ENCODE peak calls at places on chromosomes 6 and 20, in five cellular contexts. One of them, this sample, is unnamed.

GRCh38 chr6:71459162-71459561 is 170.6 kb downstream of the OGFRL1 start:
- DNase-seq in ureter: no peak
- DNase-seq in T1000: no peak
- DNase-seq in activated T-cell treated with anti-CD3 and anti-CD28 coated beads for 1 hour: no peak
- DNase-seq in NCI-H1930: no peak
- DNase-seq in this sample: no peak

GRCh38 chr20:18377896-18378481 is 88.8 kb downstream of the DZANK1 start:
- DNase-seq in T1000: no peak
- DNase-seq in NCI-H1930: no peak
- DNase-seq in activated T-cell treated with anti-CD3 and anti-CD28 coated beads for 1 hour: no peak
- DNase-seq in ureter: no peak
- DNase-seq in this sample: no peak

GRCh38 chr20:25050501-25051350 is 7.2 kb downstream of the ACSS1 start:
- DNase-seq in T1000: no peak
- DNase-seq in NCI-H1930: no peak
- DNase-seq in activated T-cell treated with anti-CD3 and anti-CD28 coated beads for 1 hour: no peak
- DNase-seq in ureter: peak
- DNase-seq in this sample: no peak

GRCh38 chr6:130240232-130240631 is 17.5 kb upstream of the SAMD3 start:
- DNase-seq in T1000: no peak
- DNase-seq in ureter: no peak
- DNase-seq in NCI-H1930: no peak
- DNase-seq in activated T-cell treated with anti-CD3 and anti-CD28 coated beads for 1 hour: no peak
- DNase-seq in this sample: peak

GRCh38 chr6:134549854-134550253 is 231.9 kb upstream of the SGK1 start:
- DNase-seq in activated T-cell treated with anti-CD3 and anti-CD28 coated beads for 1 hour: no peak
- DNase-seq in NCI-H1930: no peak
- DNase-seq in T1000: no peak
- DNase-seq in ureter: no peak
- DNase-seq in this sample: no peak

GRCh38 chr6:12916001-12916400 is 199.4 kb downstream of the PHACTR1 start:
- DNase-seq in NCI-H1930: no peak
- DNase-seq in ureter: no peak
- DNase-seq in activated T-cell treated with anti-CD3 and anti-CD28 coated beads for 1 hour: no peak
- DNase-seq in T1000: no peak
- DNase-seq in this sample: no peak

GRCh38 chr20:48202334-48202733 is 417.1 kb upstream of the SULF2 start:
- DNase-seq in NCI-H1930: no peak
- DNase-seq in T1000: no peak
- DNase-seq in ureter: no peak
- DNase-seq in activated T-cell treated with anti-CD3 and anti-CD28 coated beads for 1 hour: no peak
- DNase-seq in this sample: no peak

GRCh38 chr6:19477563-19477962 is 359.6 kb upstream of the ID4 start:
- DNase-seq in activated T-cell treated with anti-CD3 and anti-CD28 coated beads for 1 hour: no peak
- DNase-seq in ureter: no peak
- DNase-seq in T1000: no peak
- DNase-seq in NCI-H1930: no peak
- DNase-seq in this sample: no peak

GRCh38 chr6:27297857-27298730 is 14.0 kb downstream of the POM121L2 start:
- DNase-seq in NCI-H1930: no peak
- DNase-seq in activated T-cell treated with anti-CD3 and anti-CD28 coated beads for 1 hour: no peak
- DNase-seq in ureter: no peak
- DNase-seq in T1000: no peak
- DNase-seq in this sample: no peak

GRCh38 chr20:59985864-59986263 is 27.6 kb downstream of the CDH26 start:
- DNase-seq in activated T-cell treated with anti-CD3 and anti-CD28 coated beads for 1 hour: no peak
- DNase-seq in T1000: no peak
- DNase-seq in NCI-H1930: no peak
- DNase-seq in ureter: no peak
- DNase-seq in this sample: no peak

GRCh38 chr6:133707456-133707855 is 181.5 kb upstream of the TCF21 start:
- DNase-seq in NCI-H1930: no peak
- DNase-seq in ureter: no peak
- DNase-seq in T1000: peak
- DNase-seq in activated T-cell treated with anti-CD3 and anti-CD28 coated beads for 1 hour: no peak
- DNase-seq in this sample: peak

GRCh38 chr6:157020398-157021266 is 243.5 kb downstream of the ARID1B start:
- DNase-seq in ureter: peak
- DNase-seq in NCI-H1930: no peak
- DNase-seq in activated T-cell treated with anti-CD3 and anti-CD28 coated beads for 1 hour: peak
- DNase-seq in T1000: peak
- DNase-seq in this sample: no peak

GRCh38 chr6:67986694-67987232 is 648.3 kb upstream of the ADGRB3 start:
- DNase-seq in ureter: no peak
- DNase-seq in T1000: no peak
- DNase-seq in activated T-cell treated with anti-CD3 and anti-CD28 coated beads for 1 hour: no peak
- DNase-seq in NCI-H1930: no peak
- DNase-seq in this sample: no peak

GRCh38 chr20:46463852-46464251 is 49.5 kb downstream of the ZNF334 start:
- DNase-seq in NCI-H1930: no peak
- DNase-seq in T1000: no peak
- DNase-seq in ureter: no peak
- DNase-seq in activated T-cell treated with anti-CD3 and anti-CD28 coated beads for 1 hour: no peak
- DNase-seq in this sample: no peak

GRCh38 chr6:21873562-21873961 is 280.0 kb downstream of the SOX4 start:
- DNase-seq in T1000: peak
- DNase-seq in NCI-H1930: no peak
- DNase-seq in activated T-cell treated with anti-CD3 and anti-CD28 coated beads for 1 hour: no peak
- DNase-seq in ureter: no peak
- DNase-seq in this sample: no peak

GRCh38 chr20:4092136-4092479 is 76.8 kb upstream of the RNF24 start:
- DNase-seq in NCI-H1930: no peak
- DNase-seq in ureter: no peak
- DNase-seq in T1000: no peak
- DNase-seq in activated T-cell treated with anti-CD3 and anti-CD28 coated beads for 1 hour: no peak
- DNase-seq in this sample: no peak

GRCh38 chr6:54801669-54802068 is 44.9 kb upstream of the FAM83B start:
- DNase-seq in NCI-H1930: no peak
- DNase-seq in ureter: no peak
- DNase-seq in T1000: no peak
- DNase-seq in activated T-cell treated with anti-CD3 and anti-CD28 coated beads for 1 hour: no peak
- DNase-seq in this sample: peak

GRCh38 chr6:82040405-82041221 is 206.9 kb downstream of the IBTK start:
- DNase-seq in ureter: peak
- DNase-seq in T1000: no peak
- DNase-seq in NCI-H1930: no peak
- DNase-seq in activated T-cell treated with anti-CD3 and anti-CD28 coated beads for 1 hour: no peak
- DNase-seq in this sample: no peak

GRCh38 chr6:150767585-150768164 is 97.8 kb upstream of the MTHFD1L start:
- DNase-seq in ureter: no peak
- DNase-seq in NCI-H1930: no peak
- DNase-seq in activated T-cell treated with anti-CD3 and anti-CD28 coated beads for 1 hour: no peak
- DNase-seq in T1000: no peak
- DNase-seq in this sample: no peak

GRCh38 chr20:8309638-8310037 is 177.6 kb downstream of the PLCB1 start:
- DNase-seq in T1000: no peak
- DNase-seq in NCI-H1930: no peak
- DNase-seq in activated T-cell treated with anti-CD3 and anti-CD28 coated beads for 1 hour: no peak
- DNase-seq in ureter: no peak
- DNase-seq in this sample: no peak

This sample was measured in amniotic stem cell.